ENCODE peak calls at places on chromosomes 7 and 10, in six cellular contexts. One of them, this sample, is unnamed.

GRCh38 chr10:80571352-80571751 is 33.6 kb downstream of the SH2D4B start:
- DNase-seq in spleen: no peak
- DNase-seq in brain microvascular endothelial cell: no peak
- DNase-seq in Panc1: no peak
- DNase-seq in GM23248: no peak
- DNase-seq in tibial artery: no peak
- DNase-seq in this sample: no peak

GRCh38 chr10:106033065-106033464 is 1131.4 kb downstream of the SORCS1 start:
- DNase-seq in spleen: no peak
- DNase-seq in brain microvascular endothelial cell: no peak
- DNase-seq in Panc1: no peak
- DNase-seq in GM23248: no peak
- DNase-seq in tibial artery: no peak
- DNase-seq in this sample: no peak

GRCh38 chr7:70738080-70738479 is 393.9 kb upstream of the GALNT17 start:
- DNase-seq in spleen: no peak
- DNase-seq in brain microvascular endothelial cell: peak; percentile 6
- DNase-seq in Panc1: no peak
- DNase-seq in GM23248: peak; percentile 74
- DNase-seq in tibial artery: no peak
- DNase-seq in this sample: peak; percentile 1

GRCh38 chr7:26551740-26552139 is 260.1 kb downstream of the SNX10 start:
- DNase-seq in spleen: no peak
- DNase-seq in brain microvascular endothelial cell: no peak
- DNase-seq in Panc1: no peak
- DNase-seq in GM23248: no peak
- DNase-seq in tibial artery: no peak
- DNase-seq in this sample: no peak

GRCh38 chr7:27143022-27143949 is at the start of gene HOXA5:
- DNase-seq in spleen: peak; percentile 90
- DNase-seq in brain microvascular endothelial cell: no peak
- DNase-seq in Panc1: peak; percentile 79
- DNase-seq in GM23248: no peak
- DNase-seq in tibial artery: peak; percentile 63
- DNase-seq in this sample: no peak

GRCh38 chr10:70561051-70561450 is 41.5 kb downstream of the PRF1 start:
- DNase-seq in spleen: no peak
- DNase-seq in brain microvascular endothelial cell: no peak
- DNase-seq in Panc1: no peak
- DNase-seq in GM23248: peak; percentile 25
- DNase-seq in tibial artery: no peak
- DNase-seq in this sample: no peak

GRCh38 chr7:15687645-15688025 is 1.2 kb upstream of the MEOX2 start:
- DNase-seq in spleen: no peak
- DNase-seq in brain microvascular endothelial cell: no peak
- DNase-seq in Panc1: no peak
- DNase-seq in GM23248: peak; percentile 2
- DNase-seq in tibial artery: peak; percentile 41
- DNase-seq in this sample: no peak

GRCh38 chr10:50326757-50327701 is 75.7 kb upstream of the ASAH2 start:
- DNase-seq in spleen: no peak
- DNase-seq in brain microvascular endothelial cell: peak; percentile 45
- DNase-seq in Panc1: no peak
- DNase-seq in GM23248: peak; percentile 80
- DNase-seq in tibial artery: peak; percentile 30
- DNase-seq in this sample: peak; percentile 100

GRCh38 chr7:16916111-16916639 is 34.4 kb upstream of the AGR3 start:
- DNase-seq in spleen: no peak
- DNase-seq in brain microvascular endothelial cell: peak; percentile 92
- DNase-seq in Panc1: no peak
- DNase-seq in GM23248: peak; percentile 81
- DNase-seq in tibial artery: no peak
- DNase-seq in this sample: peak; percentile 85

GRCh38 chr7:12884856-12885440 is 197.5 kb downstream of the ARL4A start:
- DNase-seq in spleen: no peak
- DNase-seq in brain microvascular endothelial cell: no peak
- DNase-seq in Panc1: no peak
- DNase-seq in GM23248: peak; percentile 47
- DNase-seq in tibial artery: no peak
- DNase-seq in this sample: no peak

GRCh38 chr10:80333985-80334384 is 22.6 kb downstream of the DYDC1 start:
- DNase-seq in spleen: no peak
- DNase-seq in brain microvascular endothelial cell: no peak
- DNase-seq in Panc1: no peak
- DNase-seq in GM23248: peak; percentile 4
- DNase-seq in tibial artery: no peak
- DNase-seq in this sample: no peak

GRCh38 chr10:88113232-88113631 is 249.8 kb downstream of the PTEN start:
- DNase-seq in spleen: peak; percentile 86
- DNase-seq in brain microvascular endothelial cell: no peak
- DNase-seq in Panc1: no peak
- DNase-seq in GM23248: no peak
- DNase-seq in tibial artery: peak; percentile 38
- DNase-seq in this sample: no peak

GRCh38 chr10:17643339-17643754 is 604 bp upstream of the STAM start:
- DNase-seq in spleen: peak; percentile 82
- DNase-seq in brain microvascular endothelial cell: peak; percentile 80
- DNase-seq in Panc1: no peak
- DNase-seq in GM23248: peak; percentile 97
- DNase-seq in tibial artery: peak; percentile 64
- DNase-seq in this sample: peak; percentile 61

GRCh38 chr7:140509789-140510188 is 30.5 kb upstream of the MKRN1 start:
- DNase-seq in spleen: no peak
- DNase-seq in brain microvascular endothelial cell: no peak
- DNase-seq in Panc1: no peak
- DNase-seq in GM23248: no peak
- DNase-seq in tibial artery: no peak
- DNase-seq in this sample: peak; percentile 53

GRCh38 chr7:81457858-81458522 is 311.9 kb downstream of the HGF start:
- DNase-seq in spleen: no peak
- DNase-seq in brain microvascular endothelial cell: no peak
- DNase-seq in Panc1: no peak
- DNase-seq in GM23248: peak; percentile 77
- DNase-seq in tibial artery: no peak
- DNase-seq in this sample: peak; percentile 72

GRCh38 chr7:29807179-29807841 is 1.0 kb downstream of the WIPF3 start:
- DNase-seq in spleen: no peak
- DNase-seq in brain microvascular endothelial cell: no peak
- DNase-seq in Panc1: no peak
- DNase-seq in GM23248: peak; percentile 41
- DNase-seq in tibial artery: peak; percentile 22
- DNase-seq in this sample: peak; percentile 42

GRCh38 chr7:126606331-126606730 is 646.4 kb downstream of the GRM8 start:
- DNase-seq in spleen: no peak
- DNase-seq in brain microvascular endothelial cell: no peak
- DNase-seq in Panc1: no peak
- DNase-seq in GM23248: no peak
- DNase-seq in tibial artery: no peak
- DNase-seq in this sample: no peak

GRCh38 chr7:37942934-37943610 is 22.6 kb downstream of the EPDR1 start:
- DNase-seq in spleen: peak; percentile 76
- DNase-seq in brain microvascular endothelial cell: peak; percentile 60
- DNase-seq in Panc1: peak; percentile 24
- DNase-seq in GM23248: no peak
- DNase-seq in tibial artery: peak; percentile 45
- DNase-seq in this sample: no peak

GRCh38 chr7:74092321-74092963 is 8.8 kb downstream of the LIMK1 start:
- DNase-seq in spleen: peak; percentile 79
- DNase-seq in brain microvascular endothelial cell: no peak
- DNase-seq in Panc1: no peak
- DNase-seq in GM23248: no peak
- DNase-seq in tibial artery: no peak
- DNase-seq in this sample: no peak

GRCh38 chr10:3399756-3400155 is 227.2 kb upstream of the PITRM1 start:
- DNase-seq in spleen: no peak
- DNase-seq in brain microvascular endothelial cell: no peak
- DNase-seq in Panc1: no peak
- DNase-seq in GM23248: no peak
- DNase-seq in tibial artery: no peak
- DNase-seq in this sample: peak; percentile 29

GRCh38 chr7:78296689-78297371 is 498.3 kb downstream of the PHTF2 start:
- DNase-seq in spleen: no peak
- DNase-seq in brain microvascular endothelial cell: no peak
- DNase-seq in Panc1: no peak
- DNase-seq in GM23248: no peak
- DNase-seq in tibial artery: no peak
- DNase-seq in this sample: peak; percentile 4

GRCh38 chr7:57868771-57869483 is 418.9 kb downstream of the ZNF716 start:
- DNase-seq in spleen: no peak
- DNase-seq in brain microvascular endothelial cell: no peak
- DNase-seq in Panc1: no peak
- DNase-seq in GM23248: peak; percentile 52
- DNase-seq in tibial artery: no peak
- DNase-seq in this sample: peak; percentile 25

GRCh38 chr7:105188201-105188600 is 174.2 kb downstream of the KMT2E start:
- DNase-seq in spleen: no peak
- DNase-seq in brain microvascular endothelial cell: no peak
- DNase-seq in Panc1: no peak
- DNase-seq in GM23248: peak; percentile 46
- DNase-seq in tibial artery: no peak
- DNase-seq in this sample: no peak

GRCh38 chr10:18868919-18869318 is 179.7 kb upstream of the MALRD1 start:
- DNase-seq in spleen: no peak
- DNase-seq in brain microvascular endothelial cell: no peak
- DNase-seq in Panc1: no peak
- DNase-seq in GM23248: no peak
- DNase-seq in tibial artery: no peak
- DNase-seq in this sample: no peak

GRCh38 chr10:98411166-98411565 is 3.8 kb downstream of the PYROXD2 start:
- DNase-seq in spleen: no peak
- DNase-seq in brain microvascular endothelial cell: no peak
- DNase-seq in Panc1: no peak
- DNase-seq in GM23248: no peak
- DNase-seq in tibial artery: no peak
- DNase-seq in this sample: no peak

GRCh38 chr10:11615396-11615795 is 3.9 kb upstream of the USP6NL start:
- DNase-seq in spleen: no peak
- DNase-seq in brain microvascular endothelial cell: no peak
- DNase-seq in Panc1: no peak
- DNase-seq in GM23248: no peak
- DNase-seq in tibial artery: no peak
- DNase-seq in this sample: no peak

GRCh38 chr7:44599222-44599621 is 7.2 kb upstream of the OGDH start:
- DNase-seq in spleen: no peak
- DNase-seq in brain microvascular endothelial cell: no peak
- DNase-seq in Panc1: no peak
- DNase-seq in GM23248: no peak
- DNase-seq in tibial artery: no peak
- DNase-seq in this sample: no peak

DNA sequence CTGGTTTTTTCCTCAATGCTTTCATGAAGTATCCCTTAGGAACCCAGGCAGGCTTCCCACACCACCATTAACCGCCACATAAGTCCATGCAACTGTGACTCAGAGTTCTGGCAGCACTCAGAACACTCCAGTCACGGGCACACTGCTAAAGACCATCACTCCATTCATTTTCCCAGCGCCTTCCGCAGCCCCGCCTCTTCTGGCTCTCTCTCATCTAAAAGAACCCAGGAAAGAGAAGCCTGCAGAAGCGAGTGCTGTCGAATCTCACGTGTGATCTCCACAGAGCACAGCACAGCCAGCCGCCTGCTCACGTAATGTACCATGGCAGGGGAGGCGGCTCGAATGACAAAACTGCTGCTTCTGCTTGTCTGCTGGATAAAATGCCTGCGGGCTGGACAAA is 1.9 kb downstream of the PSMG3 start:
- DNase-seq in spleen: no peak
- DNase-seq in brain microvascular endothelial cell: peak; percentile 81
- DNase-seq in Panc1: no peak
- DNase-seq in GM23248: peak; percentile 91
- DNase-seq in tibial artery: no peak
- DNase-seq in this sample: peak; percentile 84
- H3K4me3 ChIP-seq in spleen: no peak overlapping the region
- H3K4me3 ChIP-seq in brain microvascular endothelial cell: no peak overlapping the region
- H3K4me3 ChIP-seq in Panc1: peak overlapping the region; percentile 31
- H3K4me3 ChIP-seq in GM23248: peak overlapping the region; percentile 53
- H3K4me3 ChIP-seq in tibial artery: no peak overlapping the region
- H3K4me3 ChIP-seq in this sample: peak overlapping the region; percentile 75

DNA sequence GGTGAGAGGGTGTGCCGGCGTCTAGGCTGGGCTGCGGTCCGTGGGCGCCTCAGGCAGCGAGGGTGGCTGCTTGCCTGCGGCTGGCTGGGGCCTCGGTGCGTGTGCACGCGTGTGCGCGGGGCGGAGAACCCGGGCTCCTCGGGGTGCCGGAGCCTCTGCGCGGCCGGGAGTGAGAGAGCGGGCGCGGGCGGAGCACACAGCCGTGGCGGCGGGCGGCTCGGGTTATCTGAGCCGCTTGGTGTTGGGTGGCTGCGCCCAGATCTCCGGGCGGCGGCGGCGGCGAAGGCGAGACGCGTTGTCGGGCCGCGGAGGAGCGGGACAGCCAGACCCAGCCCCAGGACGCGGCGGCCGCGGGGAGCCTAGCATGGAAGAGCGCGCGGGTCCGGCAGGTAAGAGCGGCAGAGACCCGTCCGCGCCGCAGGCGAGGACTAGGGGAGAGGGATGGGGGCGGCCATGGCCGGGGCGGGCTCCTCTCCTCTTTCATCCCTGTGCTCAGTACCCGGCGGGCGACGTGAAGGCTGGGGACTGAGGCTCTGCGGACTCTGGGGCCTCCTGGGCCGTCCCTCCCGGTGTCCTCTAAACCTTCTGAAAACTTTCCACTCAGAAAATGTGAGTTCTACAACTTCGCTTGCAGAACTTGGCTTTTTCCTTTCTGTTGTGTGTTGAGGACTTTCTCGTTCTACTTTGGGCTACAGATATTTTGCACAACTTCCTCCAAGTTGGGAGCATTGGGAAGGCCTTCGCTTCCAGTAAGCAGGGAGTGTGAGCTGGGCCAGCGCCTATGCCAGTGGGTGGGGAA is 9.8 kb upstream of the PAX2 start:
- DNase-seq in spleen: peak; percentile 61
- DNase-seq in brain microvascular endothelial cell: no peak
- DNase-seq in Panc1: no peak
- DNase-seq in GM23248: no peak
- DNase-seq in tibial artery: no peak
- DNase-seq in this sample: no peak
- H3K4me3 ChIP-seq in spleen: no peak overlapping the region
- H3K4me3 ChIP-seq in brain microvascular endothelial cell: no peak overlapping the region
- H3K4me3 ChIP-seq in Panc1: peak overlapping the region; percentile 77
- H3K4me3 ChIP-seq in GM23248: no peak overlapping the region
- H3K4me3 ChIP-seq in tibial artery: no peak overlapping the region
- H3K4me3 ChIP-seq in this sample: no peak overlapping the region

DNA sequence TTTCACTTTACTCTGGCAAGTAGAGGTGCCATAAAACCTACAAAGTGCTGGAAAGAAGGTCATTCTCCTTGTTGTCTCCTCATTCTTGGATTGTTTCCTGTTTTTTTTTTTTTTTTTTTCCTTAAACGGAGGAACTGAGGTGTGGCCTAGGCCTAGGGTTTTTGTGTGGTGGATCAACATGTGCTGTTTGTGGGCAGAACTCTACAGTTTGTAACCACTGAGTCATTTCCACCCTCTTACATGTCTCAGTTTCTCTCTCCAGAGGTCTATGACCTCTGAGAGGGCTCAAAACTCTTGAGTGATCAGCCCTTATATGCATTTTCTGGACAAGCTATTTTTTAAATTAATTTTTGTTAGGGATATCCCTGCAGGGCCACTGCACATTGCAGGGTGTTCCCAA is 296.0 kb downstream of the PPP1R3A start:
- DNase-seq in spleen: no peak
- DNase-seq in brain microvascular endothelial cell: no peak
- DNase-seq in Panc1: no peak
- DNase-seq in GM23248: no peak
- DNase-seq in tibial artery: no peak
- DNase-seq in this sample: no peak
- H3K4me3 ChIP-seq in spleen: no peak overlapping the region
- H3K4me3 ChIP-seq in brain microvascular endothelial cell: no peak overlapping the region
- H3K4me3 ChIP-seq in Panc1: no peak overlapping the region
- H3K4me3 ChIP-seq in GM23248: no peak overlapping the region
- H3K4me3 ChIP-seq in tibial artery: no peak overlapping the region
- H3K4me3 ChIP-seq in this sample: no peak overlapping the region

GRCh38 chr7:8594115-8594514 is 160.7 kb downstream of the NXPH1 start:
- DNase-seq in spleen: no peak
- DNase-seq in brain microvascular endothelial cell: no peak
- DNase-seq in Panc1: no peak
- DNase-seq in GM23248: no peak
- DNase-seq in tibial artery: no peak
- DNase-seq in this sample: no peak
- H3K4me3 ChIP-seq in spleen: no peak overlapping the region
- H3K4me3 ChIP-seq in brain microvascular endothelial cell: no peak overlapping the region
- H3K4me3 ChIP-seq in Panc1: no peak overlapping the region
- H3K4me3 ChIP-seq in GM23248: no peak overlapping the region
- H3K4me3 ChIP-seq in tibial artery: no peak overlapping the region
- H3K4me3 ChIP-seq in this sample: no peak overlapping the region

This sample was measured in PC-3.